ENCODE peak calls at places on chromosomes 11 and 22, in four cellular contexts. O is K562, W is GM12878, U is HepG2. X is an unnamed sample.

GRCh38 chr11:60625262-60625661 is 74.2 kb upstream of the MS4A8 start:
- DNase-seq in O (no peak), W (no peak), U (peak), X (peak)

GRCh38 chr11:109735139-109735538 is 313.1 kb downstream of the C11orf87 start:
- DNase-seq in O (no peak), W (no peak), U (no peak), X (no peak)

GRCh38 chr11:11262171-11262920 is 90.7 kb downstream of the CSNK2A3 start:
- DNase-seq in O (no peak), W (no peak), U (no peak), X (no peak)

GRCh38 chr11:102438311-102439062 is 14.1 kb downstream of the TMEM123 start:
- DNase-seq in O (no peak), W (no peak), U (peak), X (no peak)

GRCh38 chr11:45333506-45333971 is 47.4 kb upstream of the SYT13 start:
- DNase-seq in O (peak), W (no peak), U (peak), X (peak)

GRCh38 chr11:70036971-70037882 is 40.9 kb upstream of the ANO1 start:
- DNase-seq in O (no peak), W (no peak), U (no peak), X (no peak)

GRCh38 chr11:27208846-27209245 is 154.2 kb downstream of the CCDC34 start:
- DNase-seq in O (no peak), W (no peak), U (no peak), X (no peak)

GRCh38 chr11:68076371-68077042 is 37.7 kb downstream of the TCIRG1 start:
- DNase-seq in O (no peak), W (no peak), U (peak), X (no peak)

GRCh38 chr11:118084247-118084646 is 2.5 kb downstream of the SMIM35 start:
- DNase-seq in O (no peak), W (peak), U (peak), X (no peak)

DNA sequence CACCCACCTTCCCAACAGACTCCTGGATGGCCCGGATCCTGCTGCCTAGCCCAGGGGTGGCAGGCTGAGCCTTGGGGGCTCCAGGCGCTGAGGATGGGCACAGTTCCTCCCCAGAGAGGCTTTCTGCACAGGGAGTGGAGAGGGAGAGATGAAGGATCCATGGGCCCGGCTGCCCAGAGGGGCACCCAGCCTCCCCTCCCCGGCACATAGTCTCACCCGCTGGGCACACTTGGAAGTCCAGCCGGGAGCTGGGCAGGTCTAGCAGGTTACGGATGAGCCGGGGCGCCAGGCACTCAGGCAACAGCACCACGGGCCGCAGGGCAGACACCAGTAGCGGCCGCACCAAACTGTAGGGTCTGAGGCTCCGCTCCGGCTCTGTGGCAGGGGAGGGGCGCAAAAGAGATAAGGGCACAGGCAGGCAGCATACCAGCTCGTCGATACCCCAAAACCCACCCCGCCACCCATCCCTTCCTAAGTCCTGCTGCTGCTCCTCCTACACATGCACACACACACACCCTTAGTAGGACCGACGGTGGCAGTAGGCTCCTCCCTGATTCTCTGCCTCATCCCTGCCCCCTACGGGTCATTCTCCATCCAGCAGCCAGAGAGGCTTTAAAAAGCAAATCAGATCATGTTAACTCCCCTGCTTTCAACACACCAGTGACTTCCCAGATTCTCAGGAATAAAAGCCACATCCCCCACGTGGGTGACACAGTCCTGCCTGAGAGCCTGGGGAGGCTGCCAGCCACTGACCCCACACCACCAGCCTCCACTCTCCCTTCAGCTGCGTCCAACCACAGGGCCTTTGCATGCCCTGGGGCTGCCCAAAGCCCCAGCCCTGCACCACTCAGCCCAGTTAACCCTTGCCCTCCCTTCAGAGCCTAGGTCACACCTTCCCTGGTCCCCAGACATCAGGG is 6.5 kb upstream of the MFNG start:
- DNase-seq in O (peak), W (no peak), U (no peak), X (peak)
- TF ChIP-seq JUNB in O (no peak), W (no peak), U (no peak), X (no peak)

GRCh38 chr11:5808500-5809121 is at the start of gene OR52N2:
- DNase-seq in O (peak), W (peak), U (peak), X (peak)

GRCh38 chr11:5807580-5807979 is 1.1 kb upstream of the OR52N2 start:
- DNase-seq in O (no peak), W (no peak), U (peak), X (peak)

GRCh38 chr11:5815534-5815933 is 6.8 kb downstream of the OR52N2 start:
- DNase-seq in O (no peak), W (no peak), U (no peak), X (no peak)

GRCh38 chr11:5809122-5809519 is 397 bp downstream of the OR52N2 start:
- DNase-seq in O (no peak), W (no peak), U (no peak), X (no peak)

DNA sequence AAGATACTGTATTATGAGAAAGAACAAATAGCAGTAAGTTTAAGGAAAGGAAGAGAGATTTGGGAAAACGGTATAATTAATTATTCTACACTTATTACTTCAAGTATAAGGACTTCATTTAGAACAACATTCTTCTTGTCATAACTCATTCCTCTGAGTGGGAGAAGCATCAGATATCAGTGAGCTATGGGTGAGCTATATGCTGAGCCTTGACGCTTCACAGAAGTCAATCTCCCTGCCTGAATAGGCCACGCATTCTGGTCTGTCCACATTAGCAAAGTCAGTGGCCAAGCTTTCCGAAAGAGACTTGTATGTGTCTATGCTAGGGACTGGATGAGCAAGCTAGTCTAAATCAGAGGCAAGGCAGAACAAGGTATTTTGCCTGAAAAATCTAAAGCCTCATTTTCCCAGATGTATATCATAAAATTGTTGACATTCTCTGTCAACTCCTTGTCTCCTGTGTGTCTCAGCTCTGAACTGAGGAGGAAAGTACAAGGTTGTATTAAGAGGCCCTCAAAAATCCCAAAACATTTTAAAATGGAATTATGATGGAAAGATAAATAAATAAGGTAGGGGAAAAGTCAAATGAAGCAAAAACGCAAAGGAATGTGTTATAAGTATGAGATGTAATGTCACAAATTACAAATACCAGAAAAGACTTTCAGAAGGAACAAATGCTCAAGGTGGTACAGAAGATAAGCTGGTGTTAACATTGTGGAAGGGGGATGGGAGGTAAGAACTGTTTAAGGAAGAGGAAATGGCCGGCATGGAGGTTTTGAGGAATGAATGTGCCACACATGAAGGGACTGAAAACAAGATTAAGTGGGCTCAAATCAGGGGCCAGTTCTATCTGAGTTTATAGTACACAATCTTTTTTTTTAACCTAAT is 1.4 kb downstream of the OR52N2 start:
- DNase-seq in O (peak), W (no peak), U (no peak), X (peak)
- H3K4me3 ChIP-seq in O (no peak), W (no peak), U (no peak), X (no peak)

GRCh38 chr11:105734422-105734821 is 124.5 kb downstream of the GRIA4 start:
- DNase-seq in O (no peak), W (no peak), U (no peak), X (no peak)

GRCh38 chr11:105732611-105733010 is 122.7 kb downstream of the GRIA4 start:
- DNase-seq in O (no peak), W (no peak), U (no peak), X (no peak)
- H2AFZ ChIP-seq in O (no peak), W (no peak), U (no peak), X (no peak)

DNA sequence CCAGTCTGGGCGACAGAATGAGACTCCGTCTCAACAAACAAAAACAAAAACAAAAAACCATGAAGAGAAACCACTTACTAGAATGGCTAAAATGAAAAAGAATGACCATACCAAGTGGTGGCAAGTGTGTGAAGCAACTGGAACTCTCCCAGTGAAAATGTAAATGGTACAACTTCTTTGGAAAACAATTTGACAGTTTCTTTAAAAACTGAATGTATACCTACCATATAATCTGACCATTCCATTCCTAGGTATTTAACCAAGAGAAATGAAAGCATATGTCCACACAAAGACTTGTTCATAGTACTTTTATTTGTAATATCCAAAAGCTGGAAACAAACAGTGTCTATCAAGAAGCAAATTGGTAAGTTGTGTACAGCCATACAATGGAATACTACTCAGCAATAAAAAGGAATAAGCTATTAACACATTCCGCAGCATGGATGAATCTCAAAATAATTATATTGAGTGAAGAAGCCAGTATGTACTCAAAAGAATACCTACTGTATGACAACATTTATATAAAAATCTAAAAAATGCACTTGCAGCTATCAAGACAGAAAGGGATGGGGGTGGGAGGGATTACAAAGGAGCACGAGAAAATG is 27.7 kb downstream of the DGCR2 start:
- DNase-seq in O (peak), W (no peak), U (no peak), X (no peak)
- TF ChIP-seq JUNB in O (no peak), W (no peak), U (no peak), X (no peak)

GRCh38 chr22:37801946-37802309 is 5.8 kb upstream of the GCAT start:
- DNase-seq in O (no peak), W (no peak), U (no peak), X (peak)

GRCh38 chr22:37803636-37804371 is 3.9 kb upstream of the GCAT start:
- DNase-seq in O (no peak), W (no peak), U (no peak), X (peak)

GRCh38 chr22:37802310-37803194 is 5.2 kb upstream of the GCAT start:
- DNase-seq in O (peak), W (no peak), U (peak), X (peak)

GRCh38 chr22:37804502-37804885 is 3.2 kb upstream of the GCAT start:
- DNase-seq in O (no peak), W (no peak), U (no peak), X (peak)

DNA sequence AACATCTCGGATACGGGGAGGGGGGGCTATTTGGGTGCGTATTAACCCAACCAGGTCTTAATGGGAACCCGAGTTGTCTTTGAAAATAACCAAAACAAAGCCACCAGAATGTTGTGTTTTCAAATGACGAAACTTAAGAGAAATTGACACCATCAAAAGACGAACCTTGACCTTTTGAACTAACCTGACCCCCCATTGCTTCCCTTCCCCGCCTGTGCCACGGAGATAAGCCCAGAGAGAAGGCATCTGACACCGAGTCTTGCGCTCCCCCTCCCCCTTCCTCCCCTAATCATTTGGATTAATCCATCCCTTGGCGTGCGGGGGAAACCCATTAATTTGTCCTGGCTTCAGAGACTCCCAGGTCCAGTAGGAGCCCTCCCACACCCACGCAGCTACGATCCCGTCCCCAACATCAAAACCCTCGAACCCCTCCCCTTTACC is 4.5 kb upstream of the GCAT start:
- DNase-seq in O (peak), W (no peak), U (peak), X (peak)
- H3K4me3 ChIP-seq in O (peak), W (no peak), U (peak), X (peak)

GRCh38 chr11:37947816-37948215 is 1349.8 kb upstream of the RAG2 start:
- DNase-seq in O (no peak), W (no peak), U (no peak), X (no peak)

GRCh38 chr11:37946155-37946766 is 1348.2 kb upstream of the RAG2 start:
- DNase-seq in O (peak), W (peak), U (peak), X (peak)

GRCh38 chr11:37952035-37952434 is 1354.0 kb upstream of the RAG2 start:
- DNase-seq in O (no peak), W (no peak), U (no peak), X (no peak)

DNA sequence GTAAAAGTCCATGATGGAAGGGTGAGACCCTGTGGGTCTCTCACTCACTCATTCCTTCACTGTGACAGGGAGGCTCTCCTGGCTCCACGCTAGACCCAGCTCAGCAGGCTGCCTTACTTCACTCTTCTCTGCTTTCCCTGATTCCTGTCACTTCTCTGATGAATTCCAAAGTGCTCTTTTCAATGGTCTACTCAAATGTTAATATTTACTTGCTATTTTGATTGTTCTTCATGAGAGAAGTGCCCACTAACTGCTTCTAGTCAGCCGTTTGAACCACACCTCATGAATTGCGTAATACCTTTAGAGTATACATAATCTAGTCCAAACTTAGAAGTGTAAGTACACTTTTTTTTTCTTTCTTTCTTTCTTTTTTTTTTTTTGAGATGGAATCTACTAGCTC is 1350.2 kb upstream of the RAG2 start:
- DNase-seq in O (no peak), W (no peak), U (no peak), X (no peak)
- H2AFZ ChIP-seq in O (no peak), W (no peak), U (no peak), X (no peak)

GRCh38 chr11:61717286-61718033 is 35.0 kb upstream of the MYRF start:
- DNase-seq in O (no peak), W (no peak), U (no peak), X (no peak)

GRCh38 chr11:61719968-61720367 is 32.5 kb upstream of the MYRF start:
- DNase-seq in O (no peak), W (no peak), U (no peak), X (no peak)

GRCh38 chr11:61718046-61718531 is 34.3 kb upstream of the MYRF start:
- DNase-seq in O (no peak), W (no peak), U (no peak), X (no peak)

GRCh38 chr11:61720597-61720996 is 31.8 kb upstream of the MYRF start:
- DNase-seq in O (no peak), W (no peak), U (no peak), X (no peak)

DNA sequence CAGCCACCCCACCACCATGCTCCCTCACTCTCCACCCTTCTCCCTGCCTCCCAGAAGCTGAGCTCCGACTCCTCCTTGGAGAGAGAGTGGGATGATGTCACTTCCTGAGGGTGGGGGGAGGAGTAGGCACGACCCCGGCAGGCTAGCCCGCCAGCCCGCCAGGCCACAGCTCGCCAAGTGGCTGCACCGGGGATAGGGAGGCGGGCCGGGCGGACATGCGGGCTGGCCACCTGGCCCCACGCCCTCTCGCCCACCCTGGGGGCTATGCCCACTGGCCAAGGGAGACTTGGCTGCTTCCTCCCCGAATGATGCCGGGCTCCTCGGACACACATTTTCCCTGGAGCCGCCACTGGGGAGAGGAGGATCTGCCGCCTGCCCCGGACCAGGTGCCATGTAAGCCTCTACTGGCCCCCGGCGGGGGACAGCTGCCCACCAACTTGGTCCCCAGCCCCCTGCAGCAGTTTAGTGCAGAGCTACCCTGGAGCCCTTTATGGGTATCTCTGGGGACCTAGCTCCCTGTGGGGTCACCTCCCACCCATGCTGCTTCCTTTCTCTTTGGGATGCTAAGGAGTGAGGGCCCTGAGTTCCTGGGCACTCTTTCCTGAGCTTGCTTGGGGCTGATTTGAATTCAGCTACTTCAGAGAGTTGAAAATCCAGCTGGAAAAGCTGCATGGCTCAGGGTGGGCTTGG is 33.7 kb upstream of the MYRF start:
- DNase-seq in O (peak), W (no peak), U (no peak), X (peak)
- TF ChIP-seq JUNB in O (no peak), W (no peak), U (no peak), X (no peak)

GRCh38 chr11:126480410-126481302 is 125.2 kb downstream of the ST3GAL4 start:
- DNase-seq in O (peak), W (peak), U (peak), X (peak)
- H3K4me3 ChIP-seq in O (no peak), W (peak), U (no peak), X (no peak)

X was measured in GM23338.